ENCODE peak calls at places on chromosome 2, in eight cellular contexts. V, H, M, R, X, P, Y and F are unnamed samples. For H3K36me3, the result is how much of the 10 kb centered on the place peaks cover.

GRCh38 chr2:35199298-35199697 is 1156.3 kb upstream of the CRIM1 start:
- DNase-seq in Y (no peak), P (no peak), R (no peak), H (no peak), V (no peak), M (no peak), X (no peak), F (no peak)

GRCh38 chr2:107633580-107634147 is 193.0 kb upstream of the RGPD4 start:
- DNase-seq in R (peak), H (no peak), X (peak), M (no peak), Y (no peak), V (no peak), P (no peak), F (no peak)

GRCh38 chr2:53424902-53425301 is 342.7 kb upstream of the CHAC2 start:
- DNase-seq in V (no peak), M (no peak), X (no peak), P (no peak), H (no peak), R (no peak), Y (no peak), F (no peak)

GRCh38 chr2:236052926-236053846 is 115.0 kb downstream of the GBX2 start:
- DNase-seq in Y (no peak), X (no peak), P (no peak), R (no peak), H (no peak), V (no peak), M (no peak), F (no peak)

GRCh38 chr2:235541838-235542549 is 48.2 kb downstream of the AGAP1 start:
- DNase-seq in H (peak), V (peak), R (no peak), Y (no peak), P (no peak), X (no peak), M (no peak), F (no peak)

GRCh38 chr2:176136375-176137248 is 7.1 kb downstream of the HOXD8 start:
- DNase-seq in R (no peak), X (peak), H (no peak), P (peak), V (no peak), Y (no peak), M (peak), F (no peak)

GRCh38 chr2:64485961-64486360 is 32.0 kb downstream of the LGALSL start:
- DNase-seq in X (peak), H (peak), R (no peak), M (no peak), P (no peak), V (peak), Y (no peak), F (no peak)

GRCh38 chr2:239291505-239292350 is 109.1 kb downstream of the HDAC4 start:
- DNase-seq in P (no peak), Y (no peak), R (no peak), M (peak), V (no peak), X (no peak), H (no peak), F (no peak)

GRCh38 chr2:201262718-201263117 is 2.4 kb downstream of the CASP8 start:
- DNase-seq in X (no peak), Y (no peak), R (no peak), H (no peak), P (no peak), M (no peak), V (peak), F (no peak)

DNA sequence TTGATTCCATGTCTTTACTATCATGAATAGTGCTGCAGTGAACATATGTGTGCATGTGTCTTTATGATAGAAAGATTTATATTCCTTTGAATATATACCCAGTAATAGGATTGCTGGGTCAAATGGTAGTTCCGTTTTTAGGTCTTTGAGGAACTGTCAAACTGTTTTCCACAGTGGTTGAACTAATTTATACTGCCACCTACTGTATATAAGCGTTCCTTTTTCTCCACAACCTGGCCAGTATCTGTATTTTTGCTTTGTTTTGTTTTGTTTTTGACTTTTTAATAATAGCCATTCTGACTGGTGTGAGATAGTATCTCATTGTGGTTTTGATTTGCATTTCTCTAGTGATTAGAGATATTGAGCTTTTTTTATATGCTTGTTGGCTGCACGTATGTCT is 641.6 kb downstream of the SUCLG1 start:
- DNase-seq in H (no peak), Y (no peak), V (peak), P (no peak), M (no peak), R (no peak), X (peak), F (no peak)
- TF ChIP-seq CTCF in H (no peak), Y (peak), V (peak), P (no peak), M (no peak), R (no peak), X (no peak), F (no peak)

GRCh38 chr2:152406836-152407161 is 71.8 kb downstream of the FMNL2 start:
- DNase-seq in V (no peak), H (no peak), X (no peak), M (no peak), P (no peak), Y (no peak), R (no peak), F (no peak)
- H3K4me3 ChIP-seq in V (peak), H (no peak), X (no peak), M (no peak), P (peak), Y (peak), R (peak), F (peak)

GRCh38 chr2:24402242-24403092 is 42.1 kb upstream of the ITSN2 start:
- DNase-seq in R (no peak), X (no peak), V (no peak), M (no peak), P (peak), H (no peak), Y (no peak), F (no peak)
- H3K36me3 ChIP-seq in R (under half), X (under half), V (under half), M (under half), P (under half), H (under half), Y (under half), F (under half)

GRCh38 chr2:125535089-125535488 is 1120.9 kb upstream of the GYPC start:
- DNase-seq in H (no peak), M (no peak), X (no peak), R (no peak), V (no peak), P (no peak), Y (no peak), F (no peak)
- TF ChIP-seq CTCF in H (no peak), M (no peak), X (no peak), R (no peak), V (no peak), P (no peak), Y (no peak), F (no peak)

DNA sequence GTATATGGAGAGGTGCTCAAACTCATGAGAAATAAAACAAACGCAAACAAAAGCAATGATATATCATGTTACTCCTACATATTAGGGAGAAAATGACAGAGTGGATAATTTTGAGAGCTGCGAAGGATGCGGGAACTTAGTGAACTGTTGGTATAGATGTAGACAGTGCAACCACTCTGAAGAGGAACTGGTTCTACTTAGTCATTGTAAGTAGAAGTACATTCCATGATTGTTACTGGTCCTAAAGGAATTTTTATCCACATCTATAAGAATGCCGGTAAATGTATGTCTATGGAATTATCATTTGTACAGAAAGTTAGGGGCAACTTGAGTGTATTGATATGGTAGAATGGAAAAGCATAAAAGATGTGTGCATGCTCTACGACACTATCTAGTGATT is 1238.4 kb downstream of the LRP1B start:
- DNase-seq in P (no peak), X (no peak), V (no peak), Y (no peak), M (no peak), R (no peak), H (no peak), F (no peak)
- H3K4me3 ChIP-seq in P (no peak), X (no peak), V (no peak), Y (no peak), M (no peak), R (no peak), H (no peak), F (no peak)

DNA sequence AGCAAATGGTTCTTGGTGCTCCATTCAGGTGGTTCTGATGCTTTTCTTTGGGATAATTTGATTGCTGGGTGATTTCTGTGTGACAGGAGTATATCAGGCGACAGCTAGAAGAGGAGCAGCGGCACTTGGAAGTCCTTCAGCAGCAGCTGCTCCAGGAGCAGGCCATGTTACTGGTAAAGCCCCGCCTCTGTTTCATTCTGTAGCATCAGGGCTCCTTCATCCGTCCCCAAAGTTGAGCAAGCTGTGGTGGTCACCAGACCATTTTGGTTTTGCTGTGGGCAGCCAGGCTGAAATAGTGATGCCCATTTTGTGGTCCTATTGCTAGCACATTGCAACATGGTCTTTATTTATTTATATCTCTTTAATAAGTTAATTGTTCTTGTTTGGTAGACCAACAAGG is 132.8 kb upstream of the IL1R2 start:
- DNase-seq in M (no peak), P (no peak), V (no peak), Y (no peak), X (no peak), H (no peak), R (no peak), F (no peak)
- H3K36me3 ChIP-seq in M (under half), P (under half), V (under half), Y (under half), X (under half), H (under half), R (half or more), F (half or more)

GRCh38 chr2:159290289-159290907 is 3.9 kb upstream of the WDSUB1 start:
- DNase-seq in H (no peak), V (peak), Y (peak), R (peak), X (peak), P (no peak), M (no peak), F (no peak)
- TF ChIP-seq CTCF in H (no peak), V (no peak), Y (no peak), R (no peak), X (no peak), P (no peak), M (no peak), F (no peak)